ENCODE peak calls at places on chromosomes 4 and X, in four cellular contexts. One of them, this sample, is unnamed.

GRCh38 chrX:635428-636192 is 5.0 kb downstream of the SHOX start:
- DNase-seq in AG04450: no peak
- DNase-seq in B cell: no peak
- DNase-seq in CD4-positive, alpha-beta T cell: no peak
- DNase-seq in this sample: no peak

GRCh38 chr4:138967313-138967712 is 48.3 kb upstream of the NOCT start:
- DNase-seq in B cell: no peak
- DNase-seq in AG04450: no peak
- DNase-seq in CD4-positive, alpha-beta T cell: no peak
- DNase-seq in this sample: peak

GRCh38 chr4:2320746-2321145 is 58.8 kb upstream of the MXD4 start:
- DNase-seq in CD4-positive, alpha-beta T cell: no peak
- DNase-seq in B cell: no peak
- DNase-seq in AG04450: no peak
- DNase-seq in this sample: no peak

GRCh38 chr4:168321006-168321405 is 2.5 kb upstream of the DDX60 start:
- DNase-seq in B cell: no peak
- DNase-seq in CD4-positive, alpha-beta T cell: no peak
- DNase-seq in AG04450: no peak
- DNase-seq in this sample: no peak

GRCh38 chrX:46882266-46882665 is 30.0 kb upstream of the JADE3 start:
- DNase-seq in AG04450: no peak
- DNase-seq in B cell: no peak
- DNase-seq in CD4-positive, alpha-beta T cell: no peak
- DNase-seq in this sample: no peak

GRCh38 chr4:187321741-187322140 is 598.1 kb upstream of the FAT1 start:
- DNase-seq in AG04450: no peak
- DNase-seq in CD4-positive, alpha-beta T cell: no peak
- DNase-seq in B cell: no peak
- DNase-seq in this sample: peak

GRCh38 chrX:39950035-39950688 is 147.6 kb downstream of the BCOR start:
- DNase-seq in CD4-positive, alpha-beta T cell: no peak
- DNase-seq in AG04450: no peak
- DNase-seq in B cell: no peak
- DNase-seq in this sample: no peak

GRCh38 chr4:1057403-1057745 is 45.9 kb downstream of the FGFRL1 start:
- DNase-seq in CD4-positive, alpha-beta T cell: no peak
- DNase-seq in AG04450: no peak
- DNase-seq in B cell: no peak
- DNase-seq in this sample: no peak

GRCh38 chr4:173469622-173470021 is 60.4 kb downstream of the HAND2 start:
- DNase-seq in CD4-positive, alpha-beta T cell: no peak
- DNase-seq in AG04450: no peak
- DNase-seq in B cell: no peak
- DNase-seq in this sample: no peak

GRCh38 chr4:80173841-80174240 is 23.5 kb upstream of the PRDM8 start:
- DNase-seq in CD4-positive, alpha-beta T cell: no peak
- DNase-seq in B cell: no peak
- DNase-seq in AG04450: no peak
- DNase-seq in this sample: peak

GRCh38 chr4:128060130-128060619 is 937 bp upstream of the LARP1B start:
- DNase-seq in B cell: no peak
- DNase-seq in AG04450: no peak
- DNase-seq in CD4-positive, alpha-beta T cell: no peak
- DNase-seq in this sample: peak

GRCh38 chrX:33183366-33183765 is 28.0 kb downstream of the DMD start:
- DNase-seq in AG04450: peak
- DNase-seq in B cell: no peak
- DNase-seq in CD4-positive, alpha-beta T cell: no peak
- DNase-seq in this sample: peak

GRCh38 chr4:155228713-155229112 is 20.3 kb downstream of the NPY2R start:
- DNase-seq in AG04450: no peak
- DNase-seq in B cell: no peak
- DNase-seq in CD4-positive, alpha-beta T cell: no peak
- DNase-seq in this sample: no peak

GRCh38 chrX:16646366-16647168 is 3.4 kb upstream of the S100G start:
- DNase-seq in B cell: no peak
- DNase-seq in CD4-positive, alpha-beta T cell: no peak
- DNase-seq in AG04450: no peak
- DNase-seq in this sample: no peak

GRCh38 chr4:151842430-151843079 is 81.7 kb upstream of the GATB start:
- DNase-seq in CD4-positive, alpha-beta T cell: no peak
- DNase-seq in B cell: no peak
- DNase-seq in AG04450: no peak
- DNase-seq in this sample: no peak

GRCh38 chr4:14379148-14379547 is 623.1 kb upstream of the CPEB2 start:
- DNase-seq in AG04450: no peak
- DNase-seq in B cell: no peak
- DNase-seq in CD4-positive, alpha-beta T cell: no peak
- DNase-seq in this sample: no peak

GRCh38 chrX:119008122-119008744 is 33.8 kb downstream of the LONRF3 start:
- DNase-seq in CD4-positive, alpha-beta T cell: peak
- DNase-seq in AG04450: no peak
- DNase-seq in B cell: no peak
- DNase-seq in this sample: peak

GRCh38 chrX:72146527-72146926 is 14.8 kb upstream of the RTL5 start:
- DNase-seq in AG04450: no peak
- DNase-seq in CD4-positive, alpha-beta T cell: no peak
- DNase-seq in B cell: no peak
- DNase-seq in this sample: no peak

GRCh38 chr4:169070071-169070894 is 60.2 kb upstream of the CBR4 start:
- DNase-seq in B cell: no peak
- DNase-seq in CD4-positive, alpha-beta T cell: no peak
- DNase-seq in AG04450: no peak
- DNase-seq in this sample: peak

GRCh38 chr4:146814736-146815135 is 130.9 kb downstream of the TTC29 start:
- DNase-seq in B cell: no peak
- DNase-seq in CD4-positive, alpha-beta T cell: no peak
- DNase-seq in AG04450: no peak
- DNase-seq in this sample: no peak

GRCh38 chr4:80367737-80368136 is 32.2 kb downstream of the CFAP299 start:
- DNase-seq in AG04450: no peak
- DNase-seq in B cell: no peak
- DNase-seq in CD4-positive, alpha-beta T cell: no peak
- DNase-seq in this sample: peak

GRCh38 chr4:24794916-24795665 is at the start of gene SOD3:
- DNase-seq in AG04450: peak
- DNase-seq in B cell: no peak
- DNase-seq in CD4-positive, alpha-beta T cell: no peak
- DNase-seq in this sample: peak

GRCh38 chr4:124854968-124855367 is 142.4 kb upstream of the ANKRD50 start:
- DNase-seq in AG04450: no peak
- DNase-seq in CD4-positive, alpha-beta T cell: no peak
- DNase-seq in B cell: no peak
- DNase-seq in this sample: peak

GRCh38 chrX:130110379-130111219 is at the start of gene ELF4:
- DNase-seq in CD4-positive, alpha-beta T cell: peak
- DNase-seq in B cell: peak
- DNase-seq in AG04450: no peak
- DNase-seq in this sample: peak

GRCh38 chrX:46381630-46382029 is 163.6 kb downstream of the ZNF674 start:
- DNase-seq in AG04450: no peak
- DNase-seq in CD4-positive, alpha-beta T cell: no peak
- DNase-seq in B cell: peak
- DNase-seq in this sample: peak

GRCh38 chr4:56007154-56007553 is 58.4 kb downstream of the CEP135 start:
- DNase-seq in CD4-positive, alpha-beta T cell: no peak
- DNase-seq in AG04450: no peak
- DNase-seq in B cell: no peak
- DNase-seq in this sample: peak

GRCh38 chr4:176814770-176815169 is 22.0 kb upstream of the VEGFC start:
- DNase-seq in AG04450: no peak
- DNase-seq in B cell: no peak
- DNase-seq in CD4-positive, alpha-beta T cell: no peak
- DNase-seq in this sample: peak

GRCh38 chrX:128464091-128464490 is 411.9 kb upstream of the ACTRT1 start:
- DNase-seq in AG04450: no peak
- DNase-seq in B cell: no peak
- DNase-seq in CD4-positive, alpha-beta T cell: no peak
- DNase-seq in this sample: no peak

GRCh38 chr4:77600521-77601451 is 4.8 kb upstream of the CXCL13 start:
- DNase-seq in B cell: no peak
- DNase-seq in CD4-positive, alpha-beta T cell: peak
- DNase-seq in AG04450: no peak
- DNase-seq in this sample: peak

GRCh38 chr4:20254517-20255250 is 3.0 kb downstream of the SLIT2 start:
- DNase-seq in B cell: no peak
- DNase-seq in CD4-positive, alpha-beta T cell: no peak
- DNase-seq in AG04450: no peak
- DNase-seq in this sample: peak

GRCh38 chr4:108449139-108449538 is 171.2 kb upstream of the RPL34 start:
- DNase-seq in CD4-positive, alpha-beta T cell: no peak
- DNase-seq in B cell: no peak
- DNase-seq in AG04450: no peak
- DNase-seq in this sample: no peak

GRCh38 chrX:53456254-53456653 is 22.1 kb upstream of the HSD17B10 start:
- DNase-seq in B cell: no peak
- DNase-seq in AG04450: no peak
- DNase-seq in CD4-positive, alpha-beta T cell: no peak
- DNase-seq in this sample: no peak

GRCh38 chr4:90025248-90025647 is 101.9 kb upstream of the CCSER1 start:
- DNase-seq in AG04450: no peak
- DNase-seq in CD4-positive, alpha-beta T cell: no peak
- DNase-seq in B cell: no peak
- DNase-seq in this sample: peak

GRCh38 chrX:17564689-17565409 is 172.4 kb upstream of the SCML1 start:
- DNase-seq in B cell: no peak
- DNase-seq in CD4-positive, alpha-beta T cell: no peak
- DNase-seq in AG04450: no peak
- DNase-seq in this sample: no peak

GRCh38 chr4:113976937-113977855 is 2.3 kb downstream of the ARSJ start:
- DNase-seq in B cell: no peak
- DNase-seq in AG04450: no peak
- DNase-seq in CD4-positive, alpha-beta T cell: no peak
- DNase-seq in this sample: peak

GRCh38 chr4:113978105-113978504 is 1.3 kb downstream of the ARSJ start:
- DNase-seq in CD4-positive, alpha-beta T cell: no peak
- DNase-seq in AG04450: no peak
- DNase-seq in B cell: no peak
- DNase-seq in this sample: no peak

GRCh38 chr4:113973349-113973748 is 6.1 kb downstream of the ARSJ start:
- DNase-seq in AG04450: no peak
- DNase-seq in B cell: no peak
- DNase-seq in CD4-positive, alpha-beta T cell: no peak
- DNase-seq in this sample: no peak

GRCh38 chr4:113974467-113974866 is 5.0 kb downstream of the ARSJ start:
- DNase-seq in B cell: no peak
- DNase-seq in AG04450: no peak
- DNase-seq in CD4-positive, alpha-beta T cell: no peak
- DNase-seq in this sample: no peak

GRCh38 chr4:113975578-113975977 is 3.9 kb downstream of the ARSJ start:
- DNase-seq in AG04450: no peak
- DNase-seq in CD4-positive, alpha-beta T cell: no peak
- DNase-seq in B cell: no peak
- DNase-seq in this sample: no peak
- TF ChIP-seq CTCF in AG04450: no peak
- TF ChIP-seq CTCF in CD4-positive, alpha-beta T cell: no peak
- TF ChIP-seq CTCF in B cell: no peak
- TF ChIP-seq CTCF in this sample: no peak

DNA sequence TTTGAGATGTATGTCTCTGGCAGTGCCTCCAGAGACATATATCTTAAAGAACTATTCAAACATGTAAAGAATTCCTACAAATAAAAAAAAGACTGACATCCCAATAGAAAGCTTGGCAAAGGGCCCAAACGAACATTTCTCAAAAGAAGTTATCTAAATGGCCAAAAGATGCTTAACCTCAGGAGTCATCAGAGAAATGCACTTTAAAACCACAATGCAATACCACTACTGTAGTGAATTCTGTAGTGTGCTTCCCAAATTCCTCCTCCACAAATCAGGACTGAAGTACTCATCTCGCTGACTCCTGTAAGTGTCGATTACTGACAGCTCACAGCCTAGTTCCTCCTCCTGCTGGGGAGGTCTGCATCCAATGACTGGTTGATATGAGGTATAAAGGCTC is 129.0 kb upstream of the MAMLD1 start:
- DNase-seq in B cell: no peak
- DNase-seq in CD4-positive, alpha-beta T cell: no peak
- DNase-seq in AG04450: no peak
- DNase-seq in this sample: peak
- TF ChIP-seq CTCF in B cell: no peak
- TF ChIP-seq CTCF in CD4-positive, alpha-beta T cell: no peak
- TF ChIP-seq CTCF in AG04450: no peak
- TF ChIP-seq CTCF in this sample: no peak

DNA sequence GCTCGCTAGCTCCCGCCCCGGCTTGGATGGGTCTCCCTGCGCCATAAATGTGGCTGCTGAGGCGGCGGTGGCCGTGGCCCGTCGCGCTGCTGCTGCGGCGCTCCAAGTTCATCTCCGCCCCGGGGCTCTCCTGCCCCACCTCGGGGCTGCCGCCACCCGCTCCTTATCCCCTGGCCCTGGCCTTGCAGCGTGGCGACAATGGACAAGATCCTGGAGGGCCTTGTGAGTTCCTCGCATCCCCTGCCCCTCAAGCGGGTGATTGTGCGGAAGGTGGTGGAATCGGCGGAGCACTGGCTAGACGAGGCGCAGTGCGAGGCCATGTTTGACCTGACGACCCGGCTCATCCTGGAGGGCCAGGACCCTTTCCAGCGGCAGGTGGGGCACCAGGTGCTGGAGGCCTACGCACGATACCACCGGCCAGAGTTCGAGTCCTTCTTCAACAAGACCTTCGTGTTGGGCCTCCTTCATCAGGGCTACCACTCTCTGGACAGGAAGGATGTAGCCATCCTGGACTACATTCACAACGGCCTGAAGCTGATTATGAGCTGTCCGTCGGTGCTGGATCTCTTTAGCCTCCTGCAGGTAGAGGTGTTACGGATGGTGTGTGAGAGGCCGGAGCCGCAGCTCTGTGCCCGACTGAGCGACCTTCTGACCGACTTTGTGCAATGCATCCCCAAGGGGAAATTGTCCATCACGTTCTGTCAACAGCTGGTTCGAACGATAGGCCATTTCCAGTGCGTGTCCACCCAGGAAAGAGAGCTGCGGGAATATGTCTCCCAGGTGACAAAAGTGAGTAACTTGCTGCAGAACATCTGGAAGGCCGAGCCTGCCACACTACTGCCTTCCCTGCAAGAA is 763 bp downstream of the USP38 start:
- DNase-seq in AG04450: no peak
- DNase-seq in B cell: peak
- DNase-seq in CD4-positive, alpha-beta T cell: no peak
- DNase-seq in this sample: peak
- TF ChIP-seq CTCF in AG04450: no peak
- TF ChIP-seq CTCF in B cell: no peak
- TF ChIP-seq CTCF in CD4-positive, alpha-beta T cell: no peak
- TF ChIP-seq CTCF in this sample: no peak

DNA sequence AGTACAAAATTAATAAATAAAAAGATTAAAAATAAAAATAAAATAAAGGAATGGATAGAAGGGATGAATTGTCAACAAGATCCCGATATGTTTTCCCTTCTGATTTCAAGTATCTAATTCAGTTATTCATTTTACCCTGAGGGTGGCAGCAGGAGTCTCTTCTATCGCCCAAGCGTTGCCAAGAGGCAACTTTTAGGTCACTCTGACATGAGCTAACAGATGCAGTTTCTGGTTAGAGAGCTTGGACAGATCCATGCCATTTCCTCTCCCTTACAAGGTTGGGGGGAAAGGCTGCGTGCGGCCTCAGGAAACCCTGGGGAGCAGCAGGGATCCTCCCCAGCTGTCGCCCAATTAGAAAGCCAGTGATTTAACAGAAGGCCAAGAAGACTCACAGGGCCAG is 35.3 kb upstream of the WAS start:
- DNase-seq in B cell: peak
- DNase-seq in CD4-positive, alpha-beta T cell: peak
- DNase-seq in AG04450: no peak
- DNase-seq in this sample: peak
- TF ChIP-seq CTCF in B cell: peak
- TF ChIP-seq CTCF in CD4-positive, alpha-beta T cell: peak
- TF ChIP-seq CTCF in AG04450: peak
- TF ChIP-seq CTCF in this sample: peak

This sample was measured in fibroblast of pulmonary artery.